ENCODE peak calls at places on chromosomes 4 and X, in four cellular contexts. H is A549, Q is K562, F is H1. C is an unnamed sample.

GRCh38 chrX:45596190-45596808 is 395.6 kb upstream of the DIPK2B start:
- DNase-seq in H (no peak), Q (no peak), F (no peak), C (no peak)

GRCh38 chr4:185508162-185508561 is 27.1 kb downstream of the PDLIM3 start:
- DNase-seq in H (no peak), Q (no peak), F (no peak), C (no peak)

GRCh38 chrX:120213438-120214265 is 37.0 kb upstream of the ZBTB33 start:
- DNase-seq in H (peak; percentile 55), Q (peak; percentile 46), F (peak; percentile 17), C (peak; percentile 36)

GRCh38 chr4:52234539-52235174 is 183.6 kb downstream of the SPATA18 start:
- DNase-seq in H (peak; percentile 8), Q (no peak), F (no peak), C (no peak)

GRCh38 chr4:87853108-87853507 is 20.3 kb downstream of the MEPE start:
- DNase-seq in H (peak; percentile 15), Q (no peak), F (no peak), C (no peak)

GRCh38 chr4:89952458-89952857 is 57.8 kb downstream of the MMRN1 start:
- DNase-seq in H (no peak), Q (no peak), F (no peak), C (no peak)

GRCh38 chr4:182486895-182487294 is 243.7 kb downstream of the TENM3 start:
- DNase-seq in H (no peak), Q (no peak), F (no peak), C (no peak)

GRCh38 chr4:3059090-3059428 is 15.3 kb downstream of the HTT-AS start:
- DNase-seq in H (no peak), Q (no peak), F (no peak), C (no peak)

GRCh38 chr4:96352051-96352517 is 512.2 kb downstream of the PDHA2 start:
- DNase-seq in H (no peak), Q (no peak), F (no peak), C (no peak)

GRCh38 chrX:46574941-46575381 is 1.4 kb downstream of the CHST7 start:
- DNase-seq in H (no peak), Q (no peak), F (no peak), C (no peak)

GRCh38 chrX:72158773-72159172 is 22.8 kb upstream of the PIN4 start:
- DNase-seq in H (no peak), Q (no peak), F (no peak), C (no peak)

GRCh38 chr4:8101213-8101781 is 57.3 kb downstream of the ABLIM2 start:
- DNase-seq in H (no peak), Q (no peak), F (no peak), C (no peak)

GRCh38 chr4:102713096-102713495 is 47.7 kb downstream of the MANBA start:
- DNase-seq in H (peak; percentile 18), Q (no peak), F (no peak), C (no peak)

GRCh38 chr4:102705391-102705935 is 55.3 kb downstream of the MANBA start:
- DNase-seq in H (no peak), Q (no peak), F (no peak), C (no peak)

GRCh38 chr4:102707150-102707549 is 53.6 kb downstream of the MANBA start:
- DNase-seq in H (no peak), Q (no peak), F (no peak), C (no peak)

GRCh38 chr4:102715057-102715456 is 45.7 kb downstream of the MANBA start:
- DNase-seq in H (no peak), Q (no peak), F (no peak), C (no peak)

DNA sequence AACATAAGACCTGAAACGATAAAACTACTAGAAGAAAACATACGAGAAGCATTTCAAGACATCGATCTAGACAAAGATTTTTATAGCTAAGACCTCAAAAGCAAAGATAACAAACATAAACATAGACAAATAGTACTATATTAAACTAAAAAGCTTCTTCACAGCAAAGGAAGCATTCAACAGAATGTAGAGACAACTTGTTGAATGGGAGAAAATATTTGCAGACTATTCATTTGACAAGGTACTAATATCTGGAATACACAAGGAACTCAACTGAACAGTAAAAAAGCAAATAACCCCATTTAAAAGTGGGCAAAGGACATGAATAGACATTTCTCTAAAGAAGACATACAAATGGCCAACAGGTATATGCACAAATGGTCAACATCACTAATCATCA is 49.8 kb downstream of the MANBA start:
- DNase-seq in H (no peak), Q (no peak), F (no peak), C (no peak)
- TF ChIP-seq HDAC2 in H (no peak), Q (no peak), F (no peak), C (no peak)

GRCh38 chrX:57232658-57233360 is 53.7 kb upstream of the FAAH2 start:
- DNase-seq in H (no peak), Q (no peak), F (no peak), C (peak; percentile 25)

DNA sequence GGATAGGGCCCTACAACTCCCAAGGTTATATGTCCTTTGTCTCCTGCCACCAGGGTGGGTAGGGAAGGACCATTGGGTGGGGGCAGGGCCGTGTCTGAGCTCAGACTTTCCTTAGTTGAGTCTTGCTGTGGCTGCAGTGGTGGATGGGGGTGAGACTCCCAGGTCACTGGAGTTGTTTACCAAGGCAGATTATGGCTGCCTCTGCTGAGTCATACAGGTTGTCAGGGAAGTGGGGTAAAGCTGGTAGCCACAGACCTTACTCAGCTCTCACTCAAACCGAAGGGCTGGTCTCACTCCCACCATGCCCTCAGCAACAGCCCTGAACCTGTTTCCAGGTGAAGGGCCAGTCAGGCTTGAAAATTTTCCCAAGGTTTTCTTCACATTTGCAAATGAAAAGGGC is 58.8 kb upstream of the FAAH2 start:
- DNase-seq in H (no peak), Q (no peak), F (no peak), C (no peak)
- TF ChIP-seq HDAC2 in H (no peak), Q (no peak), F (no peak), C (no peak)

GRCh38 chr4:172975651-172976229 is 192.9 kb upstream of the GALNT7 start:
- DNase-seq in H (no peak), Q (peak; percentile 12), F (no peak), C (no peak)

GRCh38 chr4:172982151-172982590 is 186.4 kb upstream of the GALNT7 start:
- DNase-seq in H (peak; percentile 17), Q (no peak), F (no peak), C (peak; percentile 33)

GRCh38 chr4:172979332-172979731 is 189.3 kb upstream of the GALNT7 start:
- DNase-seq in H (no peak), Q (no peak), F (no peak), C (no peak)

GRCh38 chr4:172980178-172980577 is 188.4 kb upstream of the GALNT7 start:
- DNase-seq in H (no peak), Q (no peak), F (no peak), C (no peak)

GRCh38 chr4:172978848-172979247 is 189.8 kb upstream of the GALNT7 start:
- DNase-seq in H (no peak), Q (no peak), F (no peak), C (no peak)
- TF ChIP-seq HDAC2 in H (no peak), Q (no peak), F (no peak), C (no peak)

GRCh38 chr4:34271479-34272355 is 1972.6 kb downstream of the ARAP2 start:
- DNase-seq in H (no peak), Q (no peak), F (no peak), C (no peak)
- TF ChIP-seq HDAC2 in H (no peak), Q (no peak), F (no peak), C (no peak)